ENCODE peak calls at places on chromosomes 13 and 19, in four cellular contexts. G, L, S and Q are unnamed samples.

GRCh38 chr19:49855676-49856573 is 5.0 kb downstream of the PTOV1 start:
- DNase-seq in G (no peak), L (peak), S (no peak), Q (no peak)

GRCh38 chr13:39773833-39774232 is 118.4 kb downstream of the COG6 start:
- DNase-seq in L (no peak), S (peak), G (no peak), Q (no peak)

GRCh38 chr19:29515706-29516357 is 10.0 kb upstream of the VSTM2B start:
- DNase-seq in L (peak), S (no peak), G (no peak), Q (no peak)

GRCh38 chr19:46818812-46819211 is 30.4 kb upstream of the SLC1A5 start:
- DNase-seq in L (no peak), S (peak), G (no peak), Q (no peak)

GRCh38 chr13:22789916-22790315 is 390.9 kb upstream of the SGCG start:
- DNase-seq in G (no peak), L (no peak), S (no peak), Q (no peak)

GRCh38 chr13:28171266-28171665 is 32.9 kb downstream of the PAN3 start:
- DNase-seq in S (no peak), G (no peak), L (no peak), Q (no peak)

GRCh38 chr19:29672933-29673336 is 7.7 kb downstream of the PLEKHF1 start:
- DNase-seq in L (no peak), S (no peak), G (no peak), Q (peak)

GRCh38 chr19:6571167-6571566 is 19.8 kb downstream of the CD70 start:
- DNase-seq in G (no peak), L (no peak), S (no peak), Q (no peak)

GRCh38 chr19:30672926-30673325 is 300.7 kb downstream of the ZNF536 start:
- DNase-seq in G (no peak), S (no peak), L (no peak), Q (no peak)

GRCh38 chr13:49213539-49213938 is 6.6 kb upstream of the MLNR start:
- DNase-seq in G (no peak), L (no peak), S (no peak), Q (no peak)

GRCh38 chr13:45521292-45521691 is 56.6 kb downstream of the COG3 start:
- DNase-seq in G (peak), L (no peak), S (peak), Q (no peak)

GRCh38 chr19:14059652-14060155 is 2.2 kb downstream of the PALM3 start:
- DNase-seq in G (no peak), L (peak), S (no peak), Q (no peak)

GRCh38 chr19:28403698-28404099 is 809.3 kb downstream of the UQCRFS1 start:
- DNase-seq in S (no peak), G (no peak), L (no peak), Q (no peak)

GRCh38 chr13:74644239-74644638 is 510.0 kb upstream of the KLF12 start:
- DNase-seq in L (no peak), S (peak), G (no peak), Q (no peak)

GRCh38 chr13:107203146-107203847 is 635.4 kb upstream of the ARGLU1 start:
- DNase-seq in L (no peak), S (no peak), G (no peak), Q (no peak)

GRCh38 chr13:80334582-80335260 is 6.2 kb downstream of the SPRY2 start:
- DNase-seq in L (no peak), G (no peak), S (peak), Q (no peak)

GRCh38 chr19:29872224-29872731 is 60.5 kb downstream of the CCNE1 start:
- DNase-seq in L (no peak), G (no peak), S (no peak), Q (peak)

GRCh38 chr13:64556391-64556790 is 2673.7 kb downstream of the PCDH9 start:
- DNase-seq in S (peak), L (no peak), G (no peak), Q (no peak)

GRCh38 chr19:13961826-13962737 is 9.8 kb downstream of the DCAF15 start:
- DNase-seq in G (no peak), S (peak), L (no peak), Q (no peak)

GRCh38 chr13:90838561-90838960 is 508.9 kb upstream of the MIR17HG start:
- DNase-seq in G (no peak), S (no peak), L (no peak), Q (no peak)

GRCh38 chr13:75091707-75092106 is 390.3 kb downstream of the TBC1D4 start:
- DNase-seq in L (no peak), S (no peak), G (no peak), Q (no peak)

GRCh38 chr13:49789961-49790360 is 2.5 kb downstream of the KPNA3 start:
- DNase-seq in S (no peak), G (no peak), L (no peak), Q (no peak)

GRCh38 chr13:67967031-67967430 is 736.9 kb upstream of the PCDH9 start:
- DNase-seq in G (no peak), S (no peak), L (no peak), Q (no peak)

GRCh38 chr19:10870501-10870954 is 825 bp upstream of the CARM1 start:
- DNase-seq in G (no peak), L (no peak), S (no peak), Q (no peak)

GRCh38 chr19:11649941-11650340 is 52.7 kb downstream of the ZNF627 start:
- DNase-seq in S (peak), G (no peak), L (no peak), Q (no peak)

GRCh38 chr13:35729926-35730627 is 253.6 kb upstream of the MAB21L1 start:
- DNase-seq in L (no peak), G (no peak), S (no peak), Q (no peak)

GRCh38 chr19:18980432-18981020 is 39.5 kb upstream of the HOMER3 start:
- DNase-seq in L (no peak), S (no peak), G (no peak), Q (no peak)

GRCh38 chr19:6219147-6219525 is 60.6 kb downstream of the MLLT1 start:
- DNase-seq in S (no peak), L (no peak), G (no peak), Q (no peak)

GRCh38 chr13:51122868-51123267 is 11.8 kb upstream of the C13orf42 start:
- DNase-seq in L (no peak), G (no peak), S (no peak), Q (no peak)

GRCh38 chr13:108269601-108270328 is at the start of gene TNFSF13B:
- DNase-seq in S (peak), G (peak), L (peak), Q (peak)

GRCh38 chr19:45779231-45780145 is 2.8 kb downstream of the DMPK start:
- DNase-seq in S (no peak), L (peak), G (peak), Q (peak)

GRCh38 chr19:43525836-43526771 is 897 bp downstream of the ETHE1 start:
- DNase-seq in S (peak), L (peak), G (peak), Q (no peak)

GRCh38 chr13:41059466-41059865 is 1.8 kb upstream of the WBP4 start:
- DNase-seq in G (no peak), L (no peak), S (peak), Q (no peak)

GRCh38 chr19:57321746-57322145 is 1.5 kb downstream of the ZNF543 start:
- DNase-seq in L (no peak), G (no peak), S (no peak), Q (no peak)

GRCh38 chr19:3248728-3249315 is 24.4 kb downstream of the CELF5 start:
- DNase-seq in L (no peak), G (no peak), S (no peak), Q (no peak)

GRCh38 chr19:3249408-3249807 is 24.9 kb downstream of the CELF5 start:
- DNase-seq in G (no peak), S (no peak), L (no peak), Q (no peak)

GRCh38 chr19:3245050-3245449 is 20.6 kb downstream of the CELF5 start:
- DNase-seq in G (no peak), S (no peak), L (no peak), Q (no peak)

GRCh38 chr19:3239367-3239766 is 14.9 kb downstream of the CELF5 start:
- DNase-seq in G (no peak), L (no peak), S (no peak), Q (no peak)

GRCh38 chr19:3243851-3244700 is 19.6 kb downstream of the CELF5 start:
- DNase-seq in L (no peak), S (peak), G (no peak), Q (peak)
- H3K4me3 ChIP-seq in L (no peak), S (no peak), G (no peak), Q (no peak)

GRCh38 chr13:34156841-34157365 is 339.0 kb downstream of the RFC3 start:
- DNase-seq in G (peak), S (peak), L (peak), Q (no peak)
- H3K4me3 ChIP-seq in G (no peak), S (no peak), L (no peak), Q (no peak)

DNA sequence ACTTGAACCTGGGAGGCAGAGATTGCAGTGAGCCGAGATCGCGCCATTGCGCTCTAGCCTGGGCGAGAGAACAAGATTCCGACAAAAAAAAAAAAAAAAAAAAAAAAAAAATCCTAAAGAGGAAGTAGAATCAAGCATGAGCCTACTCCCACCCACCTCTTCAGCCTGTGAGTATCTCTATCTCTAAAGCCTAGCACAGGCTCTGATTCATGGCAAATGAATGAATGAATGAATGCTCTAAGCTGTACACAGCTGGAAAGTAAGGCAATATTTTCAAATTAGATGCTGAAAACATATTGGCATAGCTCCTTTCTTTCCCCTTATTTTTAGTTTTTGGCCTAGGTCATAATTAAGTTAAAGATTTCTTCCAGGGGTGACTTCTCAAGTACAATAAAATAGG is 35.7 kb upstream of the FAM216B start:
- DNase-seq in S (peak), G (no peak), L (no peak), Q (no peak)
- H3K4me3 ChIP-seq in S (no peak), G (no peak), L (no peak), Q (no peak)

DNA sequence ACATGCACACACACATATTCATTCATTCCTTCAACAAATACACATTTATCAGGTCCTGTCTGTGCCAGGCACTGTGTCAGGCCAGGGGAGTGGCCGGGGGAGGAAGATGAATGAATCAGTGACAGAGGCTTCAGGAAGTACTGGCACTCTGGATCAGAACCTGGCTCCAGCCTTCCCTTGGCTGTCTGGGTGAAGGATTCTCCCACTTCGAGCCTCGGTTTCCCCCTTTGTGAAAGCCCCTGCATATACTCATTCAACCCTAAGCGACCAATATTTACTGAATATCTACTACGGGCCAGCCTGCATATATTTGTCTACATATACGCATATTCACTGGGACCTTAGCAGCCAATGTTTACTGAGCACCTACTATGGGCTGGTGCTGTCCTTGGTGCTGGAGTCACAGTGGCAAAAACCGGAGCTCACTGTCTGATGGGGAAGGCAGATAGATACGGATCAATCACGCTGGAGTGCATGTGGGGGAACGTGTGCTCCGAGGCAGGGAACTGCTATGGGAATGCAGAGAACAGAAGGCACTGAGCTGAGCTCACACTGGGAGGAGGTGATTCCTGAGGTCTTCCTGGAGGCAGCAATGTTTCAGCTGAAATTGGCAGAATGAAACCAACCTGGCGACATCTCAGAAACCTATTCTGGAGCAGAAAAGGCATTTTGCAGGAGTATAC is 638 bp upstream of the ZNF579 start:
- DNase-seq in S (no peak), G (no peak), L (no peak), Q (no peak)
- H3K4me3 ChIP-seq in S (peak), G (peak), L (peak), Q (peak)

GRCh38 chr19:52366414-52366824 is 3.3 kb upstream of the ZNF880 start:
- DNase-seq in L (no peak), G (no peak), S (no peak), Q (no peak)

GRCh38 chr19:52369463-52370340 is at the start of gene ZNF880:
- DNase-seq in S (peak), G (peak), L (peak), Q (peak)

DNA sequence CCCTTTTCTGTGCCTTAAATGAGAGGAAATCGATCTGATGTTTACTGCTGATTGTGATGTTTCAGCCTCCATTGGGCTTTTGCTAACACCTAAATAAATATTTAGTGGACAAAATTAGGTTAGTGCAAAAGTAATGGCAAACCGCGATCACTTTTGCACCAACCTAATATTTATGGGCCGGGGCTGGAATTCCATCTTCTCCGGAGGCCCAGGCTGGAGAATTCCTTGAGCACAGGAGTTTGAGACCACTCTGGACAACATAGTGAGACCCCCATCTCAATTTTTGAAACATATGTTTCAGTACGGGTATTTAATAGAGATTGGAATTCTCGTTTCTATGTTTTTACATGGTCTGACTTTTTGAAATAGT is 603 bp downstream of the ZNF880 start:
- DNase-seq in G (no peak), L (no peak), S (no peak), Q (no peak)
- H3K4me3 ChIP-seq in G (peak), L (peak), S (peak), Q (peak)

DNA sequence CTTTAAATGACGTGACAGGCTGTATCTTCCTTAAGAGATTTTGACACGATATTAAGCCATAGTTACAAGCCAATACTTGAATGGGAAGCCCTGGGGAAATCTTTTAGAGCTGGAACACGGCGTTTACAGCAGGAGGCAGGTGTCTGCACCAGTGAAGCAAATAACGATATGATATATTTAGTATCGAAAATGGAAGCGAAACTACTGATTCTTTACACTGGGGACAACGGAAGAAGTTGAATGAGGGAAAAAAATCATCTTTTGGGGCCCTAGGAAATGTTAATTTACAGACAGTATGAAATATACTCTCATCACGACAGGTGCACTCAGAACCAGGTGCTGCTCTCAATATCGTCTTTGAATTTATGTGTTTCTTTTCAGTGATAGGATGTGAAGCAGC is 793.9 kb upstream of the PCDH20 start:
- DNase-seq in G (no peak), L (no peak), S (no peak), Q (no peak)
- H3K4me3 ChIP-seq in G (no peak), L (no peak), S (no peak), Q (no peak)

GRCh38 chr19:2087621-2088100 is 8.5 kb downstream of the MOB3A start:
- DNase-seq in L (no peak), S (no peak), G (peak), Q (no peak)
- H3K4me3 ChIP-seq in L (no peak), S (no peak), G (no peak), Q (no peak)

GRCh38 chr19:40023969-40024368 is 27.1 kb downstream of the ZNF546 start:
- DNase-seq in G (no peak), S (no peak), L (no peak), Q (no peak)
- H3K4me3 ChIP-seq in G (no peak), S (no peak), L (no peak), Q (no peak)

GRCh38 chr13:52650731-52651130 is 1.9 kb upstream of the SUGT1 start:
- DNase-seq in L (no peak), S (no peak), G (no peak), Q (no peak)
- H3K4me3 ChIP-seq in L (no peak), S (peak), G (peak), Q (no peak)

DNA sequence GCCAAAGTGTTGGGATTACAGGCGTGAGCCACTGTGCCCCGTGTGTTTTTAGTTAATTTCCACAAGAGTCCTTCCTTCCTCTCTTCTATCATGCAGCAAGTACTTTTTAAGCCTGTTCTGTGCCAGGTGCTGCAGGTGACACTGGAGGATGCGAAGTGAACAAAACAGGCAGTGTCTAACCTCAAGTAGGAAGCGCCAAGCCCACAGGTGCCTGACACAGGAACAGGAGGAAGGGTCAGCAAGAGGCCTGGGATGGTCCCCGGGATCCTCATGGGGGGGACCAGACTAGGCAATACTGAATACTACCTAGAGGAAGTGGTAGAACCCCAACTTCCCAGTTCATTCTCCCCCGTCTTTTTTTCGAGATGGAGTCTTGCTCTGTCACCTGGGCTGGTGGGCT is 1.8 kb upstream of the CALR start:
- DNase-seq in L (no peak), S (no peak), G (no peak), Q (no peak)
- H3K4me3 ChIP-seq in L (no peak), S (no peak), G (no peak), Q (no peak)